ENCODE peak calls at places on chromosomes 5 and 9, in seven cellular contexts. One of them, this sample, is unnamed.

GRCh38 chr5:14871084-14871572 is 450 bp downstream of the ANKH start:
- DNase-seq in endothelial cell: no peak
- DNase-seq in omental fat pad: no peak
- DNase-seq in NCI-H1105: no peak
- DNase-seq in HFFc6: no peak
- DNase-seq in H9: no peak
- DNase-seq in mucosa of gallbladder: peak
- DNase-seq in this sample: peak

GRCh38 chr5:96661101-96661840 is 905 bp upstream of the CAST start:
- DNase-seq in endothelial cell: no peak
- DNase-seq in omental fat pad: no peak
- DNase-seq in NCI-H1105: no peak
- DNase-seq in HFFc6: peak
- DNase-seq in H9: no peak
- DNase-seq in mucosa of gallbladder: peak
- DNase-seq in this sample: no peak

GRCh38 chr9:76901801-76902200 is 4.1 kb downstream of the PRUNE2 start:
- DNase-seq in endothelial cell: no peak
- DNase-seq in omental fat pad: no peak
- DNase-seq in NCI-H1105: no peak
- DNase-seq in HFFc6: no peak
- DNase-seq in H9: no peak
- DNase-seq in mucosa of gallbladder: no peak
- DNase-seq in this sample: no peak

GRCh38 chr5:179572386-179572785 is 22.0 kb downstream of the RUFY1 start:
- DNase-seq in endothelial cell: no peak
- DNase-seq in omental fat pad: no peak
- DNase-seq in NCI-H1105: no peak
- DNase-seq in HFFc6: no peak
- DNase-seq in H9: no peak
- DNase-seq in mucosa of gallbladder: no peak
- DNase-seq in this sample: no peak

GRCh38 chr9:79015951-79016350 is 555.8 kb upstream of the TLE4 start:
- DNase-seq in endothelial cell: no peak
- DNase-seq in omental fat pad: no peak
- DNase-seq in NCI-H1105: no peak
- DNase-seq in HFFc6: no peak
- DNase-seq in H9: no peak
- DNase-seq in mucosa of gallbladder: no peak
- DNase-seq in this sample: no peak

GRCh38 chr9:138097501-138097991 is 220.0 kb downstream of the CACNA1B start:
- DNase-seq in endothelial cell: no peak
- DNase-seq in omental fat pad: no peak
- DNase-seq in NCI-H1105: no peak
- DNase-seq in HFFc6: no peak
- DNase-seq in H9: peak
- DNase-seq in mucosa of gallbladder: no peak
- DNase-seq in this sample: no peak

GRCh38 chr9:20697021-20697719 is 13.1 kb downstream of the FOCAD start:
- DNase-seq in endothelial cell: no peak
- DNase-seq in omental fat pad: no peak
- DNase-seq in NCI-H1105: no peak
- DNase-seq in HFFc6: no peak
- DNase-seq in H9: no peak
- DNase-seq in mucosa of gallbladder: no peak
- DNase-seq in this sample: no peak

GRCh38 chr9:132630811-132631210 is 39.0 kb downstream of the DDX31 start:
- DNase-seq in endothelial cell: no peak
- DNase-seq in omental fat pad: no peak
- DNase-seq in NCI-H1105: peak
- DNase-seq in HFFc6: no peak
- DNase-seq in H9: no peak
- DNase-seq in mucosa of gallbladder: no peak
- DNase-seq in this sample: no peak

GRCh38 chr9:83733739-83734138 is 26.0 kb upstream of the UBQLN1 start:
- DNase-seq in endothelial cell: no peak
- DNase-seq in omental fat pad: no peak
- DNase-seq in NCI-H1105: no peak
- DNase-seq in HFFc6: no peak
- DNase-seq in H9: no peak
- DNase-seq in mucosa of gallbladder: no peak
- DNase-seq in this sample: no peak

GRCh38 chr5:115377468-115378217 is 81.2 kb upstream of the CCDC112 start:
- DNase-seq in endothelial cell: no peak
- DNase-seq in omental fat pad: no peak
- DNase-seq in NCI-H1105: no peak
- DNase-seq in HFFc6: peak
- DNase-seq in H9: no peak
- DNase-seq in mucosa of gallbladder: no peak
- DNase-seq in this sample: no peak

GRCh38 chr5:34667705-34668104 is 11.6 kb downstream of the RAI14 start:
- DNase-seq in endothelial cell: no peak
- DNase-seq in omental fat pad: no peak
- DNase-seq in NCI-H1105: no peak
- DNase-seq in HFFc6: no peak
- DNase-seq in H9: no peak
- DNase-seq in mucosa of gallbladder: no peak
- DNase-seq in this sample: no peak